ENCODE peak calls at places on chromosomes 2 and 18, in four cellular contexts. One of them, this sample, is unnamed.

GRCh38 chr18:3773303-3773702 is 323.3 kb downstream of the TGIF1 start:
- DNase-seq in HepG2: no peak
- DNase-seq in GM12878: no peak
- DNase-seq in SK-N-SH: no peak
- DNase-seq in this sample: no peak

GRCh38 chr2:66509326-66509811 is 74.4 kb downstream of the MEIS1 start:
- DNase-seq in HepG2: no peak
- DNase-seq in GM12878: no peak
- DNase-seq in SK-N-SH: no peak
- DNase-seq in this sample: no peak

GRCh38 chr2:167784071-167784400 is 463.4 kb downstream of the STK39 start:
- DNase-seq in HepG2: no peak
- DNase-seq in GM12878: no peak
- DNase-seq in SK-N-SH: no peak
- DNase-seq in this sample: no peak

GRCh38 chr2:235990344-235990743 is 177.8 kb downstream of the GBX2 start:
- DNase-seq in HepG2: no peak
- DNase-seq in GM12878: no peak
- DNase-seq in SK-N-SH: no peak
- DNase-seq in this sample: no peak

GRCh38 chr2:54578668-54579045 is 122.5 kb downstream of the SPTBN1 start:
- DNase-seq in HepG2: no peak
- DNase-seq in GM12878: no peak
- DNase-seq in SK-N-SH: no peak
- DNase-seq in this sample: no peak

GRCh38 chr2:106536490-106536889 is 49.3 kb downstream of the CD8B2 start:
- DNase-seq in HepG2: no peak
- DNase-seq in GM12878: no peak
- DNase-seq in SK-N-SH: no peak
- DNase-seq in this sample: no peak

GRCh38 chr2:190343500-190344274 is at the start of gene INPP1:
- DNase-seq in HepG2: no peak
- DNase-seq in GM12878: no peak
- DNase-seq in SK-N-SH: peak; percentile 87
- DNase-seq in this sample: no peak

GRCh38 chr2:45964226-45964841 is 312.9 kb downstream of the PRKCE start:
- DNase-seq in HepG2: peak; percentile 47
- DNase-seq in GM12878: no peak
- DNase-seq in SK-N-SH: peak; percentile 78
- DNase-seq in this sample: no peak

GRCh38 chr18:33034941-33035340 is 262.1 kb upstream of the KLHL14 start:
- DNase-seq in HepG2: no peak
- DNase-seq in GM12878: no peak
- DNase-seq in SK-N-SH: no peak
- DNase-seq in this sample: no peak

GRCh38 chr2:163348843-163349395 is 386.9 kb downstream of the FIGN start:
- DNase-seq in HepG2: peak; percentile 34
- DNase-seq in GM12878: no peak
- DNase-seq in SK-N-SH: no peak
- DNase-seq in this sample: no peak

GRCh38 chr2:105248316-105249070 is 7.0 kb downstream of the GPR45 start:
- DNase-seq in HepG2: no peak
- DNase-seq in GM12878: no peak
- DNase-seq in SK-N-SH: peak; percentile 65
- DNase-seq in this sample: no peak

GRCh38 chr2:122908134-122908533 is 1117.0 kb upstream of the CNTNAP5 start:
- DNase-seq in HepG2: no peak
- DNase-seq in GM12878: no peak
- DNase-seq in SK-N-SH: peak; percentile 4
- DNase-seq in this sample: no peak

GRCh38 chr2:239266436-239266770 is 134.4 kb downstream of the HDAC4 start:
- DNase-seq in HepG2: no peak
- DNase-seq in GM12878: no peak
- DNase-seq in SK-N-SH: no peak
- DNase-seq in this sample: no peak

GRCh38 chr2:102301867-102302362 is 9.4 kb upstream of the IL1RL1 start:
- DNase-seq in HepG2: no peak
- DNase-seq in GM12878: peak; percentile 47
- DNase-seq in SK-N-SH: no peak
- DNase-seq in this sample: peak; percentile 7

GRCh38 chr2:7010376-7010775 is 93.2 kb downstream of the RNF144A start:
- DNase-seq in HepG2: no peak
- DNase-seq in GM12878: no peak
- DNase-seq in SK-N-SH: no peak
- DNase-seq in this sample: no peak

GRCh38 chr2:79292231-79292785 is 132.8 kb upstream of the REG3A start:
- DNase-seq in HepG2: no peak
- DNase-seq in GM12878: no peak
- DNase-seq in SK-N-SH: no peak
- DNase-seq in this sample: no peak

GRCh38 chr2:223010641-223011040 is 41.3 kb upstream of the KCNE4 start:
- DNase-seq in HepG2: no peak
- DNase-seq in GM12878: no peak
- DNase-seq in SK-N-SH: no peak
- DNase-seq in this sample: no peak

GRCh38 chr2:58896600-58896999 is 655.5 kb upstream of the FANCL start:
- DNase-seq in HepG2: no peak
- DNase-seq in GM12878: no peak
- DNase-seq in SK-N-SH: no peak
- DNase-seq in this sample: no peak

GRCh38 chr2:223613017-223613950 is 11.1 kb upstream of the SCG2 start:
- DNase-seq in HepG2: peak; percentile 45
- DNase-seq in GM12878: no peak
- DNase-seq in SK-N-SH: peak; percentile 69
- DNase-seq in this sample: peak; percentile 58

GRCh38 chr2:237393523-237393922 is 20.4 kb downstream of the COL6A3 start:
- DNase-seq in HepG2: no peak
- DNase-seq in GM12878: no peak
- DNase-seq in SK-N-SH: no peak
- DNase-seq in this sample: no peak

GRCh38 chr18:35515460-35516130 is 17.8 kb upstream of the INO80C start:
- DNase-seq in HepG2: no peak
- DNase-seq in GM12878: no peak
- DNase-seq in SK-N-SH: no peak
- DNase-seq in this sample: no peak

GRCh38 chr2:143730155-143730949 is 601.1 kb downstream of the ARHGAP15 start:
- DNase-seq in HepG2: no peak
- DNase-seq in GM12878: peak; percentile 33
- DNase-seq in SK-N-SH: no peak
- DNase-seq in this sample: no peak

GRCh38 chr2:209872675-209873074 is 101.0 kb downstream of the UNC80 start:
- DNase-seq in HepG2: peak; percentile 34
- DNase-seq in GM12878: peak; percentile 0
- DNase-seq in SK-N-SH: no peak
- DNase-seq in this sample: peak; percentile 50

GRCh38 chr18:27136208-27136535 is 48.9 kb downstream of the CHST9 start:
- DNase-seq in HepG2: peak; percentile 86
- DNase-seq in GM12878: no peak
- DNase-seq in SK-N-SH: no peak
- DNase-seq in this sample: no peak

GRCh38 chr2:18999198-18999597 is 359.2 kb downstream of the OSR1 start:
- DNase-seq in HepG2: no peak
- DNase-seq in GM12878: no peak
- DNase-seq in SK-N-SH: no peak
- DNase-seq in this sample: no peak

GRCh38 chr2:18998492-18998891 is 359.9 kb downstream of the OSR1 start:
- DNase-seq in HepG2: no peak
- DNase-seq in GM12878: no peak
- DNase-seq in SK-N-SH: no peak
- DNase-seq in this sample: no peak

GRCh38 chr2:19009510-19009909 is 348.9 kb downstream of the OSR1 start:
- DNase-seq in HepG2: no peak
- DNase-seq in GM12878: no peak
- DNase-seq in SK-N-SH: no peak
- DNase-seq in this sample: no peak

DNA sequence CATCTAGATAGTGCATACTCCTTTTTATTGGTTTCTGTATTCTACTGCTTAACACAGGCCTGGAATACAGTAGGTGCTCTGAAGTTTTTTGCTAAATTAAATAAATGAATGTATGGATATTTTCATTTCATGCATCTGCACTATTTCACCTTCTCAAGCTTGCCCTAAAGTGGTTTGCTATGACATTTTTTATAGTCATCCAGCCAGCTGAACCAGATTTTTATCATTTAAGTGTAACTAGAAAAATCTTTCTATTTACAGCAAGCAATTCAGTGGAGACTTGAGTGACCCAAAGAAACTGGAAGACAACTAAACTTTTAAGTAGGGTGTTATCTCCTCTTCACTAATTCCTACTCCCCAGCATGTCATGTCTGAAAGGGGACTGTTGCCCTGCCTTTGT is 354.9 kb downstream of the OSR1 start:
- DNase-seq in HepG2: no peak
- DNase-seq in GM12878: no peak
- DNase-seq in SK-N-SH: no peak
- DNase-seq in this sample: no peak
- TF ChIP-seq TCF12 in HepG2: no peak
- TF ChIP-seq TCF12 in GM12878: no peak
- TF ChIP-seq TCF12 in SK-N-SH: peak; percentile 22
- TF ChIP-seq TCF12 in this sample: no peak

GRCh38 chr2:96907405-96908041 is 37.6 kb upstream of the SEMA4C start:
- DNase-seq in HepG2: no peak
- DNase-seq in GM12878: no peak
- DNase-seq in SK-N-SH: peak; percentile 79
- DNase-seq in this sample: peak; percentile 72
- TF ChIP-seq TAF1 in HepG2: no peak
- TF ChIP-seq TAF1 in GM12878: no peak
- TF ChIP-seq TAF1 in SK-N-SH: no peak
- TF ChIP-seq TAF1 in this sample: peak; percentile 53

GRCh38 chr18:48813833-48814489 is 136.8 kb downstream of the SMAD7 start:
- DNase-seq in HepG2: no peak
- DNase-seq in GM12878: no peak
- DNase-seq in SK-N-SH: no peak
- DNase-seq in this sample: no peak
- TF ChIP-seq TCF12 in HepG2: no peak
- TF ChIP-seq TCF12 in GM12878: no peak
- TF ChIP-seq TCF12 in SK-N-SH: no peak
- TF ChIP-seq TCF12 in this sample: no peak

DNA sequence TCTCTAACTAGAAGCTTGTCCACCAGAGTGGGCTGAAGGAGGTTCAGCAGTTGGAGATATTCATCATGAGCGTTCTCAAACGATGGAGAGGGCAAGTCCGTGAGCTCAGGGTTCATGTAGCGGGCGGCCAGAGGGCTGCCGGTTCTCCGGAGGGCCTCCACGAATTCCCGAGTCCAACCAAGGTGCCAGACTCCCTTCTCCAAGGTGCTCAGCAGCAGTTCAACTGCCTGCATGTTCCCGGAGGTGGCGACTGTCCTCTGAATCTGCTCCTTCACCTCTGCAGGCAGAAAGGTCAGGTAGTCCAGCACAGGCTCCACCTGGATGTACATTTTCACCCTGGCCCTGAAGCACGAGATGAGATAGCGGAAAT is 589 bp downstream of the IFIH1 start:
- DNase-seq in HepG2: no peak
- DNase-seq in GM12878: no peak
- DNase-seq in SK-N-SH: no peak
- DNase-seq in this sample: no peak
- TF ChIP-seq TAF1 in HepG2: no peak
- TF ChIP-seq TAF1 in GM12878: no peak
- TF ChIP-seq TAF1 in SK-N-SH: no peak
- TF ChIP-seq TAF1 in this sample: no peak

GRCh38 chr18:29184654-29185053 is 1007.7 kb upstream of the CDH2 start:
- DNase-seq in HepG2: no peak
- DNase-seq in GM12878: no peak
- DNase-seq in SK-N-SH: no peak
- DNase-seq in this sample: no peak
- TF ChIP-seq TCF12 in HepG2: no peak
- TF ChIP-seq TCF12 in GM12878: no peak
- TF ChIP-seq TCF12 in SK-N-SH: no peak
- TF ChIP-seq TCF12 in this sample: no peak

GRCh38 chr18:73979742-73980141 is 167.9 kb downstream of the FBXO15 start:
- DNase-seq in HepG2: no peak
- DNase-seq in GM12878: no peak
- DNase-seq in SK-N-SH: no peak
- DNase-seq in this sample: no peak
- TF ChIP-seq TAF1 in HepG2: no peak
- TF ChIP-seq TAF1 in GM12878: no peak
- TF ChIP-seq TAF1 in SK-N-SH: no peak
- TF ChIP-seq TAF1 in this sample: no peak

DNA sequence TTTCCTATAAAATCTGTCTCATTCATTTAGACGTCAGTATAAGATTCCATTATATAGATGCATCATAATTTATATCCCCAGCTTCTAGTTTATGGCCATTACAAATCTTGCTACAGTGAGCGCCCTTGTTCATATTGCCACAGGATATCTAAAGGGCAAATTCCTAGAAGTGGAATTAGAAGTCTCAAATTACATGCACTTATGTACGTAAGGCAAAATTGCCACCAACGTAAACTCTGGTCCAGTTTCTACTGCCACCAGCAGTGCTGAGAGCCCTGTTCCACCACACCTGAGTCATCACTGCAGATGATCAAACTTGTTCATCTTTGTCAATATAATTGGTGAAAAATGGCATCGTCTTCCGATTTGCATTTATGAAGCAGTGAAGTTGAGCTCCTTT is 90.9 kb upstream of the ID2 start:
- DNase-seq in HepG2: peak; percentile 51
- DNase-seq in GM12878: no peak
- DNase-seq in SK-N-SH: no peak
- DNase-seq in this sample: no peak
- TF ChIP-seq TCF12 in HepG2: no peak
- TF ChIP-seq TCF12 in GM12878: no peak
- TF ChIP-seq TCF12 in SK-N-SH: no peak
- TF ChIP-seq TCF12 in this sample: no peak

GRCh38 chr2:11835403-11835802 is 89.0 kb downstream of the LPIN1 start:
- DNase-seq in HepG2: no peak
- DNase-seq in GM12878: no peak
- DNase-seq in SK-N-SH: no peak
- DNase-seq in this sample: no peak
- TF ChIP-seq TAF1 in HepG2: no peak
- TF ChIP-seq TAF1 in GM12878: no peak
- TF ChIP-seq TAF1 in SK-N-SH: no peak
- TF ChIP-seq TAF1 in this sample: no peak

DNA sequence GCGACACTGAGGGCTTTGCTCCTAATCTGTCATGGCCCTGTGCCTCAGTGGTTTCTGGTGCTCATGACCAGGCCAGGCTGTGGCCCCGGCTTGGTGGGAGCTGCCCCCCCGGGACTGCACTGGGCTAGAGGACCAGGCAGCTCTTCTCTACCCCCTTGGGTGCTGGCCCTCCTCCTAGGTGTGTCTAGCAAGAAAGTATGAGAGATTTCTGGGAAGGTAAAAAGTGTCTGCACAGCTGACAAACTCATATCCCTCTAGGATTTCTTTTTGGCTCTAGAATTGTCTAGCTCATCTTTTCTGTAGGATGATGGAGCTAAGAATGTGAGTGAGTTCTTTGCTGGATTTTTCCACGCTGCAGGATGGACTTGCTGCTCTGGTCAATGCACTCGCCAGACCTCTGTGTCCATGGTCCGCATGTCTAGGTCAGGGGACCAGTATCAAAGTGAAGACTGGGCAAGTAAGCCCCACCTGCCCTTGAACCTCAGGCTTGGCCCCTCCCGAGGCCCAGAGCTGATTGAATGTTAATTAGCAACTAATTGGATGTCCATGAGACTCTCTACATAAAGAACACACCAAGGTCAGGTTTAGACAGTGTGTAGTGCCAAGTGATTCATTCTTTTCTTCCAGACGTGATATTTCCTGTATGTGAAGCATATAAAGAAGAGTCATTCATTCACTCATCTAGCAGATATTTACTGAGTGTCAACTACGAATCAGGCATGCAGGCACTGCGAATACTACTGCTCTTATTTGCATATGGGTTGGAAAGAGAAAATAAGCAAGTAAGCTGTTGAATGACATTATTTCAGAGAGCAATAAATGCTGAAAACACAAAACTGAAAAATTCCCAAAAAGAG is 15.6 kb upstream of the PSD4 start:
- DNase-seq in HepG2: no peak
- DNase-seq in GM12878: no peak
- DNase-seq in SK-N-SH: no peak
- DNase-seq in this sample: peak; percentile 36
- TF ChIP-seq TCF12 in HepG2: peak; percentile 12
- TF ChIP-seq TCF12 in GM12878: no peak
- TF ChIP-seq TCF12 in SK-N-SH: no peak
- TF ChIP-seq TCF12 in this sample: no peak